ENCODE peak calls at places on chromosomes 6 and 20, in six cellular contexts. P is fibroblast of pulmonary artery, O is G401, N is nephron progenitor cell, K is anterior cingulate cortex, Q is mucosa of gallbladder. Z is an unnamed sample.

GRCh38 chr6:48080227-48081009 is 30.6 kb downstream of the PTCHD4 start:
- DNase-seq in P (peak), O (no peak), N (no peak), K (no peak), Q (no peak), Z (no peak)

GRCh38 chr6:133761706-133762105 is 127.2 kb upstream of the TCF21 start:
- DNase-seq in P (no peak), O (no peak), N (no peak), K (no peak), Q (no peak), Z (no peak)

GRCh38 chr6:95574811-95575210 is 2.5 kb upstream of the MANEA start:
- DNase-seq in P (peak), O (no peak), N (no peak), K (no peak), Q (no peak), Z (no peak)

GRCh38 chr6:169042061-169042460 is 211.6 kb downstream of the THBS2 start:
- DNase-seq in P (no peak), O (no peak), N (no peak), K (no peak), Q (no peak), Z (no peak)

GRCh38 chr6:52363222-52363867 is 1.4 kb downstream of the PAQR8 start:
- DNase-seq in P (no peak), O (peak), N (no peak), K (no peak), Q (no peak), Z (peak)

GRCh38 chr6:170497845-170498281 is 55.2 kb downstream of the PSMB1 start:
- DNase-seq in P (no peak), O (no peak), N (no peak), K (no peak), Q (no peak), Z (no peak)

GRCh38 chr6:46274502-46274901 is 103.7 kb upstream of the ENPP5 start:
- DNase-seq in P (no peak), O (no peak), N (no peak), K (no peak), Q (no peak), Z (no peak)

GRCh38 chr6:154468760-154469159 is 41.7 kb downstream of the CNKSR3 start:
- DNase-seq in P (no peak), O (no peak), N (no peak), K (no peak), Q (no peak), Z (no peak)

GRCh38 chr6:168165373-168165772 is 86.4 kb upstream of the FRMD1 start:
- DNase-seq in P (no peak), O (no peak), N (no peak), K (no peak), Q (peak), Z (no peak)

GRCh38 chr6:127148511-127148910 is 30.0 kb downstream of the RSPO3 start:
- DNase-seq in P (peak), O (no peak), N (no peak), K (no peak), Q (no peak), Z (no peak)

GRCh38 chr20:49765413-49765736 is 47.3 kb upstream of the SLC9A8 start:
- DNase-seq in P (no peak), O (no peak), N (no peak), K (no peak), Q (no peak), Z (no peak)